ENCODE peak calls at places on chromosomes 16 and 17, in four cellular contexts. Q, H, M and T are unnamed samples.
A peak's percentile ranks its signal among the peaks of the same experiment; 100 is the strongest.

GRCh38 chr16:14307059-14307531 is 236.0 kb downstream of the MRTFB start:
- DNase-seq in Q (no peak), H (no peak), M (no peak), T (no peak)

GRCh38 chr17:74514632-74515035 is 16.6 kb downstream of the CD300LB start:
- DNase-seq in Q (no peak), H (no peak), M (peak; percentile 12), T (no peak)

GRCh38 chr17:49494937-49495841 is at the start of gene NGFR:
- DNase-seq in Q (no peak), H (peak; percentile 20), M (no peak), T (peak; percentile 10)

GRCh38 chr17:33438578-33438977 is 145.5 kb upstream of the ASIC2 start:
- DNase-seq in Q (no peak), H (no peak), M (no peak), T (no peak)

GRCh38 chr17:66953661-66954060 is 10.8 kb upstream of the CACNG4 start:
- DNase-seq in Q (no peak), H (no peak), M (no peak), T (no peak)

GRCh38 chr17:44363613-44364159 is at the start of gene FAM171A2:
- DNase-seq in Q (no peak), H (peak; percentile 59), M (peak; percentile 24), T (peak; percentile 43)

GRCh38 chr17:61487668-61488595 is 35.7 kb downstream of the TBX4 start:
- DNase-seq in Q (no peak), H (no peak), M (no peak), T (no peak)

GRCh38 chr17:4716081-4716480 is 5.6 kb downstream of the ARRB2 start:
- DNase-seq in Q (no peak), H (no peak), M (no peak), T (no peak)

GRCh38 chr16:1775006-1775845 is 2.3 kb upstream of the MRPS34 start:
- DNase-seq in Q (no peak), H (no peak), M (no peak), T (no peak)

GRCh38 chr17:13503526-13503925 is 98.2 kb downstream of the HS3ST3A1 start:
- DNase-seq in Q (no peak), H (no peak), M (no peak), T (no peak)

GRCh38 chr16:57470683-57471082 is 8.2 kb downstream of the POLR2C start:
- DNase-seq in Q (no peak), H (no peak), M (no peak), T (peak; percentile 42)

GRCh38 chr17:41593306-41594095 is 6.8 kb upstream of the KRT14 start:
- DNase-seq in Q (peak; percentile 39), H (no peak), M (no peak), T (no peak)

GRCh38 chr17:72219136-72219823 is 98.5 kb downstream of the SOX9 start:
- DNase-seq in Q (no peak), H (no peak), M (no peak), T (no peak)